ENCODE peak calls at places on chromosomes 3 and 15, in six cellular contexts. L is ovary, J is Panc1, T is endodermal cell, I is SK-N-SH, M is heart right ventricle. A is an unnamed sample.
A peak's percentile ranks its signal among the peaks of the same experiment; 100 is the strongest.

GRCh38 chr15:57923311-57923710 is 142.2 kb downstream of the ALDH1A2 start:
- DNase-seq in L (no peak), J (no peak), T (no peak), I (no peak), M (peak; percentile 77), A (no peak)

GRCh38 chr3:52072020-52072419 is 15.6 kb upstream of the DUSP7 start:
- DNase-seq in L (no peak), J (no peak), T (no peak), I (no peak), M (no peak), A (peak; percentile 82)

GRCh38 chr3:32424581-32425250 is 33.1 kb downstream of the CMTM7 start:
- DNase-seq in L (no peak), J (no peak), T (no peak), I (no peak), M (no peak), A (no peak)

GRCh38 chr15:55587321-55588069 is 650 bp downstream of the PYGO1 start:
- DNase-seq in L (peak; percentile 70), J (no peak), T (peak; percentile 87), I (peak; percentile 83), M (peak; percentile 5), A (no peak)

GRCh38 chr15:40891810-40892448 is 2.3 kb upstream of the VPS18 start:
- DNase-seq in L (no peak), J (no peak), T (peak; percentile 84), I (peak; percentile 64), M (no peak), A (no peak)

GRCh38 chr15:86229966-86230365 is 150.3 kb downstream of the AGBL1 start:
- DNase-seq in L (no peak), J (no peak), T (no peak), I (no peak), M (no peak), A (no peak)

GRCh38 chr3:37871858-37872257 is 10.2 kb downstream of the CTDSPL start:
- DNase-seq in L (no peak), J (no peak), T (no peak), I (no peak), M (no peak), A (no peak)

GRCh38 chr3:136671921-136672320 is 80.3 kb downstream of the STAG1 start:
- DNase-seq in L (no peak), J (no peak), T (no peak), I (no peak), M (no peak), A (no peak)

GRCh38 chr3:110318108-110318507 is 753.5 kb upstream of the NECTIN3 start:
- DNase-seq in L (no peak), J (no peak), T (no peak), I (no peak), M (no peak), A (no peak)

GRCh38 chr3:129025691-129026435 is 24.8 kb downstream of the EFCC1 start:
- DNase-seq in L (peak; percentile 65), J (no peak), T (peak; percentile 48), I (peak; percentile 62), M (peak; percentile 74), A (peak; percentile 68)

GRCh38 chr3:132253262-132253878 is 63.8 kb upstream of the ACP3 start:
- DNase-seq in L (no peak), J (peak; percentile 41), T (peak; percentile 62), I (peak; percentile 45), M (peak; percentile 19), A (no peak)

GRCh38 chr15:78177447-78177873 is 28.3 kb downstream of the IDH3A start:
- DNase-seq in L (peak; percentile 50), J (peak; percentile 25), T (peak; percentile 94), I (peak; percentile 78), M (peak; percentile 32), A (no peak)

GRCh38 chr3:15743587-15744009 is 54.2 kb downstream of the ANKRD28 start:
- DNase-seq in L (no peak), J (no peak), T (no peak), I (no peak), M (no peak), A (no peak)

GRCh38 chr15:73244333-73244732 is 124.4 kb downstream of the HCN4 start:
- DNase-seq in L (no peak), J (no peak), T (peak; percentile 66), I (peak; percentile 10), M (no peak), A (no peak)

GRCh38 chr3:70849911-70850699 is 537.7 kb upstream of the MDFIC2 start:
- DNase-seq in L (peak; percentile 32), J (peak; percentile 24), T (no peak), I (no peak), M (peak; percentile 47), A (no peak)

GRCh38 chr3:195388380-195388779 is 54.4 kb downstream of the ACAP2 start:
- DNase-seq in L (no peak), J (no peak), T (no peak), I (no peak), M (no peak), A (no peak)

GRCh38 chr3:54123538-54124196 is 1.3 kb downstream of the CACNA2D3 start:
- DNase-seq in L (no peak), J (no peak), T (peak; percentile 52), I (peak; percentile 75), M (no peak), A (no peak)

GRCh38 chr3:53457068-53457467 is 37.3 kb upstream of the CACNA1D start:
- DNase-seq in L (no peak), J (no peak), T (no peak), I (no peak), M (no peak), A (no peak)

GRCh38 chr15:92579486-92579885 is 76.1 kb downstream of the FAM174B start:
- DNase-seq in L (no peak), J (no peak), T (no peak), I (no peak), M (no peak), A (no peak)

GRCh38 chr3:106560451-106560966 is 691.7 kb upstream of the CBLB start:
- DNase-seq in L (no peak), J (no peak), T (no peak), I (no peak), M (no peak), A (no peak)

GRCh38 chr3:26308454-26308853 is 314.1 kb upstream of the LRRC3B start:
- DNase-seq in L (no peak), J (no peak), T (no peak), I (no peak), M (no peak), A (no peak)

GRCh38 chr15:97984157-97984556 is 23.7 kb downstream of the ARRDC4 start:
- DNase-seq in L (no peak), J (no peak), T (no peak), I (no peak), M (no peak), A (no peak)

GRCh38 chr15:50549326-50549725 is 2.9 kb upstream of the USP50 start:
- DNase-seq in L (no peak), J (no peak), T (no peak), I (no peak), M (no peak), A (no peak)

GRCh38 chr3:16738451-16738850 is 133.2 kb upstream of the DAZL start:
- DNase-seq in L (no peak), J (no peak), T (no peak), I (no peak), M (no peak), A (no peak)

GRCh38 chr15:92899910-92900711 is at the start of gene CHD2:
- DNase-seq in L (peak; percentile 70), J (peak; percentile 80), T (peak; percentile 89), I (peak; percentile 84), M (peak; percentile 56), A (peak; percentile 75)

GRCh38 chr15:80367661-80368060 is 36.5 kb upstream of the ARNT2 start:
- DNase-seq in L (no peak), J (no peak), T (no peak), I (no peak), M (no peak), A (no peak)
- H3K9me3 ChIP-seq in L (peaks cover 16% of the 10 kb centered on the region), J (peaks cover 4% of the 10 kb centered on the region), T (peaks cover 31% of the 10 kb centered on the region), I (no peaks in the 10 kb centered on the region), M (peaks cover 18% of the 10 kb centered on the region), A (peaks cover 20% of the 10 kb centered on the region)

GRCh38 chr15:26639976-26640375 is 132.9 kb downstream of the GABRB3 start:
- DNase-seq in L (no peak), J (no peak), T (peak; percentile 34), I (no peak), M (no peak), A (no peak)

GRCh38 chr15:26644948-26645347 is 127.9 kb downstream of the GABRB3 start:
- DNase-seq in L (no peak), J (no peak), T (peak; percentile 22), I (no peak), M (no peak), A (no peak)

GRCh38 chr15:26635105-26635504 is 137.8 kb downstream of the GABRB3 start:
- DNase-seq in L (no peak), J (no peak), T (no peak), I (no peak), M (no peak), A (no peak)

GRCh38 chr15:26641144-26641543 is 131.7 kb downstream of the GABRB3 start:
- DNase-seq in L (no peak), J (no peak), T (peak; percentile 43), I (no peak), M (no peak), A (no peak)

GRCh38 chr15:26640601-26641000 is 132.3 kb downstream of the GABRB3 start:
- DNase-seq in L (no peak), J (no peak), T (peak; percentile 1), I (no peak), M (no peak), A (no peak)
- H3K9me3 ChIP-seq in L (no peaks in the 10 kb centered on the region), J (no peaks in the 10 kb centered on the region), T (no peaks in the 10 kb centered on the region), I (no peaks in the 10 kb centered on the region), M (no peaks in the 10 kb centered on the region), A (no peaks in the 10 kb centered on the region)

DNA sequence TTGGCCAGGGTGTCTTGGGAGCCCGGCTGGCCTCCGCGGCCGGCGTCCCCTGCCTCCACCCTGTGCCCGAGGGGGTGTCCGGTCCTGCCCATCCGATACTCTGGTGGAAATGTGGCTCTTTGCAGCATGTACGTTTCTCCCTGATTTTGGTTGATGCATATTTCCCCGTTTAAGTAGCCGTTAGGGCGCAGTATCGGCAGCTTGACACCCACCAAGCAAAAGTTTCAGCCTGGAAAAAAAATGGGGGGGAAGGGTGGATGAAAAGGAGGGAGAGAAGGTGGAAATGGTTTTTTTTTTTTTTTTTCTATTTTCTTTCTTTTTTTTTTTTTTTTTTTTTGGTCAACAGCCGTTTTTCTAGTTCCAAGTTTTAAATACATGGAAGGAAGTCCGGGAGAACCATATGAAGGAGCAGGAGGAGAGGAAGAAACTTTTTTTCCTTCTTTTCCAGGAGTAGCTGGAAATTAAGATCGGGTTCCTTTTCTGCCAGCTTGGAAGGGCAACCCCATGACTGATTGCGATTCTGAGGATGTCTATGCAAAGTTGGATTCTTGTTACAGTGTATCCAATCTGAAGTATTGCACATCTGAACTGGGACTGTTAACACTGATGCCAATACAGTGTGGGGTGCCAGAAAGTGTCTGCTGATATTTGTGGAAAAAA is 1.5 kb downstream of the RAP2B start:
- DNase-seq in L (no peak), J (no peak), T (no peak), I (no peak), M (peak; percentile 11), A (no peak)
- H3K9me3 ChIP-seq in L (no peaks in the 10 kb centered on the region), J (no peaks in the 10 kb centered on the region), T (no peaks in the 10 kb centered on the region), I (no peaks in the 10 kb centered on the region), M (no peaks in the 10 kb centered on the region), A (no peaks in the 10 kb centered on the region)

GRCh38 chr3:8983026-8983425 is 19.8 kb upstream of the RAD18 start:
- DNase-seq in L (no peak), J (no peak), T (peak; percentile 24), I (no peak), M (no peak), A (no peak)
- H3K9me3 ChIP-seq in L (no peaks in the 10 kb centered on the region), J (no peaks in the 10 kb centered on the region), T (peaks cover 11% of the 10 kb centered on the region), I (no peaks in the 10 kb centered on the region), M (no peaks in the 10 kb centered on the region), A (no peaks in the 10 kb centered on the region)

A was measured in upper lobe of right lung.